ENCODE peak calls at places on chromosomes 5 and 9, in four cellular contexts. One of them, this sample, is unnamed.
A peak's percentile ranks its signal among the peaks of the same experiment; 100 is the strongest.

GRCh38 chr5:57598756-57599155 is 116.1 kb upstream of the ACTBL2 start:
- DNase-seq in HepG2: no peak
- DNase-seq in mesendoderm: no peak
- DNase-seq in mesenchymal stem cell: peak; percentile 64
- DNase-seq in this sample: peak; percentile 35

GRCh38 chr5:149578896-149579295 is 2.4 kb upstream of the ARHGEF37 start:
- DNase-seq in mesendoderm: no peak
- DNase-seq in mesenchymal stem cell: no peak
- DNase-seq in HepG2: no peak
- DNase-seq in this sample: no peak

GRCh38 chr5:124956471-124957029 is 210.1 kb upstream of the ZNF608 start:
- DNase-seq in mesendoderm: no peak
- DNase-seq in mesenchymal stem cell: no peak
- DNase-seq in HepG2: no peak
- DNase-seq in this sample: no peak

GRCh38 chr5:178502401-178503100 is 87.6 kb downstream of the COL23A1 start:
- DNase-seq in HepG2: no peak
- DNase-seq in mesenchymal stem cell: peak; percentile 83
- DNase-seq in mesendoderm: no peak
- DNase-seq in this sample: no peak

GRCh38 chr9:134391319-134392231 is 65.3 kb downstream of the RXRA start:
- DNase-seq in mesenchymal stem cell: no peak
- DNase-seq in mesendoderm: no peak
- DNase-seq in HepG2: no peak
- DNase-seq in this sample: no peak

GRCh38 chr9:9764821-9765220 is 848.0 kb downstream of the PTPRD start:
- DNase-seq in HepG2: no peak
- DNase-seq in mesenchymal stem cell: no peak
- DNase-seq in mesendoderm: no peak
- DNase-seq in this sample: no peak

GRCh38 chr5:160118349-160119141 is 705 bp downstream of the PWWP2A start:
- DNase-seq in mesenchymal stem cell: peak; percentile 61
- DNase-seq in HepG2: no peak
- DNase-seq in mesendoderm: peak; percentile 23
- DNase-seq in this sample: no peak

GRCh38 chr5:112866739-112867138 is 5.7 kb downstream of the SRP19 start:
- DNase-seq in HepG2: no peak
- DNase-seq in mesenchymal stem cell: no peak
- DNase-seq in mesendoderm: no peak
- DNase-seq in this sample: no peak

GRCh38 chr9:73165911-73166310 is 14.2 kb downstream of the ANXA1 start:
- DNase-seq in mesendoderm: no peak
- DNase-seq in HepG2: no peak
- DNase-seq in mesenchymal stem cell: no peak
- DNase-seq in this sample: no peak

GRCh38 chr5:81755320-81755719 is 4.4 kb upstream of the SSBP2 start:
- DNase-seq in mesenchymal stem cell: peak; percentile 89
- DNase-seq in mesendoderm: peak; percentile 96
- DNase-seq in HepG2: peak; percentile 20
- DNase-seq in this sample: peak; percentile 93

GRCh38 chr5:179368016-179368805 is 22.9 kb upstream of the ADAMTS2 start:
- DNase-seq in HepG2: no peak
- DNase-seq in mesenchymal stem cell: no peak
- DNase-seq in mesendoderm: no peak
- DNase-seq in this sample: no peak

GRCh38 chr5:179143446-179143845 is 83.3 kb downstream of the ZNF354C start:
- DNase-seq in mesenchymal stem cell: peak; percentile 80
- DNase-seq in HepG2: peak; percentile 32
- DNase-seq in mesendoderm: peak; percentile 95
- DNase-seq in this sample: no peak

GRCh38 chr5:50969207-50970145 is 303.0 kb downstream of the PARP8 start:
- DNase-seq in HepG2: no peak
- DNase-seq in mesenchymal stem cell: peak; percentile 12
- DNase-seq in mesendoderm: peak; percentile 36
- DNase-seq in this sample: no peak

GRCh38 chr5:115831163-115831768 is 10.1 kb downstream of the ATG12 start:
- DNase-seq in mesendoderm: peak; percentile 51
- DNase-seq in HepG2: peak; percentile 57
- DNase-seq in mesenchymal stem cell: peak; percentile 58
- DNase-seq in this sample: peak; percentile 12

GRCh38 chr5:4879693-4880303 is 260.3 kb upstream of the ADAMTS16 start:
- DNase-seq in mesendoderm: peak; percentile 80
- DNase-seq in HepG2: peak; percentile 44
- DNase-seq in mesenchymal stem cell: peak; percentile 28
- DNase-seq in this sample: peak; percentile 62

GRCh38 chr9:124257865-124258764 is at the start of gene NEK6:
- DNase-seq in HepG2: no peak
- DNase-seq in mesenchymal stem cell: peak; percentile 75
- DNase-seq in mesendoderm: no peak
- DNase-seq in this sample: no peak

GRCh38 chr9:100427366-100428263 is 672 bp downstream of the MSANTD3 start:
- DNase-seq in HepG2: peak; percentile 36
- DNase-seq in mesendoderm: peak; percentile 85
- DNase-seq in mesenchymal stem cell: peak; percentile 80
- DNase-seq in this sample: peak; percentile 52

GRCh38 chr5:65819215-65819904 is 97.4 kb downstream of the NLN start:
- DNase-seq in mesendoderm: no peak
- DNase-seq in HepG2: no peak
- DNase-seq in mesenchymal stem cell: no peak
- DNase-seq in this sample: no peak

GRCh38 chr5:1414311-1415058 is 30.8 kb downstream of the SLC6A3 start:
- DNase-seq in HepG2: no peak
- DNase-seq in mesenchymal stem cell: no peak
- DNase-seq in mesendoderm: no peak
- DNase-seq in this sample: no peak

GRCh38 chr5:158147227-158147626 is 288.3 kb upstream of the CLINT1 start:
- DNase-seq in mesendoderm: no peak
- DNase-seq in HepG2: no peak
- DNase-seq in mesenchymal stem cell: no peak
- DNase-seq in this sample: no peak

GRCh38 chr5:111374380-111374779 is 138.0 kb downstream of the STARD4 start:
- DNase-seq in mesenchymal stem cell: no peak
- DNase-seq in mesendoderm: no peak
- DNase-seq in HepG2: no peak
- DNase-seq in this sample: no peak

GRCh38 chr9:35518212-35518917 is 28.5 kb downstream of the RUSC2 start:
- DNase-seq in HepG2: peak; percentile 96
- DNase-seq in mesendoderm: peak; percentile 99
- DNase-seq in mesenchymal stem cell: peak; percentile 81
- DNase-seq in this sample: peak; percentile 96

GRCh38 chr5:134708301-134708700 is 30.0 kb upstream of the CAMLG start:
- DNase-seq in HepG2: no peak
- DNase-seq in mesendoderm: no peak
- DNase-seq in mesenchymal stem cell: no peak
- DNase-seq in this sample: no peak

GRCh38 chr5:146947181-146947941 is 68.8 kb upstream of the PPP2R2B start:
- DNase-seq in mesenchymal stem cell: peak; percentile 8
- DNase-seq in mesendoderm: peak; percentile 47
- DNase-seq in HepG2: no peak
- DNase-seq in this sample: no peak

DNA sequence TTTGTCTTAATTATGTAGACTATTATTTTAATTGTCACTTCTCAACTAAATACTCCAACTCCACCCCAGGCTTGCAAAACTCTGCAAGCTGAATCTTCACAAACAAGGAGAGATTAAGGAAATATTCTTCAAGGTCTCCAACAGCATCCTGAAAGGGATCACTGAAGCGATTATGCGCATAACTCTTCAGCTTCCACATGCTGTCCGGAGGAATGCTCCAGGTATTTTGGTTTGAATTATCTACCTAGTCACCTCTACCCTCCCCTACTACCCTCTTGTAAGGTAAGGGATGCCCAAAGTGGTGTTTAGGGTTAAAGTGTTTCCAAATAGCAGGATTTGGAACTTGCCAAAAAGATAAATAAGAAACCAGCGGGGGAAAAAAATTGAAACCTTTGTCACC is 11.7 kb downstream of the PTCH1 start:
- DNase-seq in HepG2: no peak
- DNase-seq in mesendoderm: peak; percentile 66
- DNase-seq in mesenchymal stem cell: peak; percentile 25
- DNase-seq in this sample: no peak
- H3K4me2 ChIP-seq in HepG2: peak overlapping the region; percentile 83
- H3K4me2 ChIP-seq in mesendoderm: peak overlapping the region; percentile 56
- H3K4me2 ChIP-seq in mesenchymal stem cell: peak overlapping the region; percentile 48
- H3K4me2 ChIP-seq in this sample: peak overlapping the region; percentile 79

GRCh38 chr5:128574041-128574440 is 36.0 kb upstream of the FBN2 start:
- DNase-seq in HepG2: no peak
- DNase-seq in mesenchymal stem cell: peak; percentile 51
- DNase-seq in mesendoderm: peak; percentile 60
- DNase-seq in this sample: no peak

GRCh38 chr5:128579111-128579510 is 41.1 kb upstream of the FBN2 start:
- DNase-seq in mesendoderm: no peak
- DNase-seq in HepG2: no peak
- DNase-seq in mesenchymal stem cell: peak; percentile 27
- DNase-seq in this sample: no peak

GRCh38 chr5:128579669-128580068 is 41.6 kb upstream of the FBN2 start:
- DNase-seq in HepG2: no peak
- DNase-seq in mesenchymal stem cell: no peak
- DNase-seq in mesendoderm: no peak
- DNase-seq in this sample: no peak
- H3K4me2 ChIP-seq in HepG2: no peak overlapping the region
- H3K4me2 ChIP-seq in mesenchymal stem cell: no peak overlapping the region
- H3K4me2 ChIP-seq in mesendoderm: no peak overlapping the region
- H3K4me2 ChIP-seq in this sample: peak overlapping the region; percentile 38

DNA sequence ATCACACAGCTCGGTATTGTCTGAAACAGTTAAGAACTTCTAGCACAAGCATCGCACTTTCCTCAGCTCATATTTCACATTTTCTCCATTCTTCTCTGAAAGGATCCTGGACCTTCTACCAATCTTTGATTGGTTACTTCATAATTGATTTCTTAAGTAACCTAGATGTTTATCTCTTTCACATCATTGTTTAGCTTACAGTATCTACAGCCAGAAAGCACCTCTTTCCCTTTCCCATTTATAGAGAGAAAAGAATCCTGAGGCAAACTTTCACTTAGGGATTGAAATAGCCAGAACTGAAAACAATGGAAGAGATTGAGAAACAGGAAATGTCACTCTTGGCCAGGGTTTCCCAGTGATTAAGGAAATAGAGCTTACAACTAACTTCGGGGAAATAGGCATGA is 2.5 kb downstream of the IL33 start:
- DNase-seq in HepG2: no peak
- DNase-seq in mesenchymal stem cell: peak; percentile 3
- DNase-seq in mesendoderm: peak; percentile 85
- DNase-seq in this sample: no peak
- H3K4me2 ChIP-seq in HepG2: no peak overlapping the region
- H3K4me2 ChIP-seq in mesenchymal stem cell: no peak overlapping the region
- H3K4me2 ChIP-seq in mesendoderm: no peak overlapping the region
- H3K4me2 ChIP-seq in this sample: peak overlapping the region; percentile 23

DNA sequence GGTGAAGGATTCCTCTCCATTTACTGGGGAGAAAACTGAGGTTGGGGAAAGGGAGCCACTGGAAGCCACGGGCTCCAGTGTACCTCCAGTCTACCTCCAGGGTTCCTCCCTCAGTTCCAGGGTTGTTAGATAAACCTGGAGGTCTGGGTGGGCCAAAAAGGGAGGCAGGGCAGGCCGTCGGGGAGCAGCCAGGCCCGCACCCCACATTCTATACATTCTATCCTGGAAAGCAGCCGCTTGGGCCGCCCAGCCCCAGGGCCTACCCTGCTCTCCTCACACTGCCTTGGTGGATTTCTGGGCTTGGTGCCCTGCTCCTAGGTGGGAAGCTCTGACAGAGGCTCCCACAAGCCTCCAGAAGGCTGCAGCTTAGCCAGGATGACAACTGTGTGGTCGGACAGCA is 18.1 kb upstream of the SUSD3 start:
- DNase-seq in HepG2: no peak
- DNase-seq in mesendoderm: no peak
- DNase-seq in mesenchymal stem cell: no peak
- DNase-seq in this sample: no peak
- H3K4me2 ChIP-seq in HepG2: no peak overlapping the region
- H3K4me2 ChIP-seq in mesendoderm: no peak overlapping the region
- H3K4me2 ChIP-seq in mesenchymal stem cell: no peak overlapping the region
- H3K4me2 ChIP-seq in this sample: no peak overlapping the region

GRCh38 chr9:8364021-8364782 is 564.6 kb upstream of the DMAC1 start:
- DNase-seq in HepG2: no peak
- DNase-seq in mesenchymal stem cell: no peak
- DNase-seq in mesendoderm: no peak
- DNase-seq in this sample: no peak
- H3K4me2 ChIP-seq in HepG2: no peak overlapping the region
- H3K4me2 ChIP-seq in mesenchymal stem cell: no peak overlapping the region
- H3K4me2 ChIP-seq in mesendoderm: no peak overlapping the region
- H3K4me2 ChIP-seq in this sample: no peak overlapping the region

DNA sequence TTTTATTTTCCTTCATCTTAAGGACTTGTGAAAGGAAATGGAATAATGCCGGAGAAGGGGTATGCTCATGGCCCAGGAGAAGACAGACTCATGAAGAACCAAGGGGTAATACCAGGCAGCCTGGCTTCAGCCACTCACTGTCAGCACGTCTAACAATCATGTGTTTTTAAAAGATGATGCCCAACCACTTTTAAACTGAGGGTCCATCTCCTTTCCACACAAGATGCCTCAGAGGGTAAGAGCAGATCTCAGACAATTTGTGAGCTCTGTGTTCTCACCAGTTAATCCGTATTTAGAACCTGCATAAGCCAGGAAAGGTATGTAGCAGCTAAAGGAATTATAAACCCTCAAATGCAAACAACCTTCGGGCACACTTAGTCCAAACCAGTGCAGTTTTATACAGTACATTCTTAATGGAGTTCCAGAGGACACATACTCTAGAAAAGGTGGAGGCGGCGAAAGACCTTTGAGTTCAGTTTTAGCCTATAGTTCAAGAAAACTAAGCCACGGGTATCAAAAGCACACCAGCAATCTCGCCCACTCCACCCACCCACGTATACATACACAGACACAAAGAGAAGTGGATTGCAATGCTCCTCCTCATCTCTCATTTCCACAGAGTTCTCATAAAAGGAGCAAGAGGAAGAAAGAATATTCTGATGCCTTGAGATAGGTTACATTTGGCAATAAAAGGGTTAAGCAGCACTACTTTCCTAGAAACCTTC is 2.6 kb downstream of the DIAPH1 start:
- DNase-seq in HepG2: no peak
- DNase-seq in mesendoderm: no peak
- DNase-seq in mesenchymal stem cell: no peak
- DNase-seq in this sample: no peak
- H3K4me2 ChIP-seq in HepG2: peak overlapping the region; percentile 74
- H3K4me2 ChIP-seq in mesendoderm: peak overlapping the region; percentile 24
- H3K4me2 ChIP-seq in mesenchymal stem cell: no peak overlapping the region
- H3K4me2 ChIP-seq in this sample: peak overlapping the region; percentile 91

DNA sequence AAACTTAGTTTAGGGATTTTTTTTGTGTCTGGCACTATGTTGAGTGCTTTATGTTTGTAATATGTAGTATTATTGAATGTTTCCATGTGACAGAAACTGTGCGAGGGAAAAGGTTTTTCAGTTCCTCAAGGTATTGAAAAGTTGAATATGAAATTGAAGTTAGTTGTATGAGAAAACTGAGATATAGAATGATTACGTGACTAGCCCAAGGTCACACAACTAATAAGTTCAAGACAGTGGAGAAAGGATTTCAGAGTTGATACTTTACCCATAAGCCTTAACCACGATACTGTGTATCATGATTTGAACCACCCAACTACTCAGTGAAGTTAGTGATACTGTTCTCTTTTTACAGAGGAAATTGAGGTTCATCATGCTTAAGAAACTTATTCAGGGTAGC is 5.7 kb downstream of the NIPBL start:
- DNase-seq in mesendoderm: no peak
- DNase-seq in mesenchymal stem cell: no peak
- DNase-seq in HepG2: no peak
- DNase-seq in this sample: no peak
- H3K4me2 ChIP-seq in mesendoderm: no peak overlapping the region
- H3K4me2 ChIP-seq in mesenchymal stem cell: no peak overlapping the region
- H3K4me2 ChIP-seq in HepG2: peak overlapping the region; percentile 9
- H3K4me2 ChIP-seq in this sample: no peak overlapping the region

This sample was measured in PC-9.